ENCODE peak calls at places on chromosomes 4 and X, in seven cellular contexts. G is A549, I is psoas muscle, X is IMR-90, U is body of pancreas, D is coronary artery, O is left lung. Y is an unnamed sample.

GRCh38 chr4:8343051-8343966 is 73.8 kb downstream of the HTRA3 start:
- DNase-seq in I (peak; percentile 72), X (no peak), G (no peak), U (no peak), O (no peak), D (peak; percentile 56), Y (no peak)

GRCh38 chr4:55512922-55513571 is 33.7 kb downstream of the CLOCK start:
- DNase-seq in O (no peak), U (no peak), X (peak; percentile 77), G (no peak), D (no peak), I (no peak), Y (no peak)

GRCh38 chr4:94488667-94489066 is 36.9 kb downstream of the PDLIM5 start:
- DNase-seq in I (no peak), G (peak; percentile 35), O (no peak), U (no peak), X (peak; percentile 87), D (no peak), Y (no peak)

GRCh38 chr4:174036563-174036962 is 246.9 kb downstream of the FBXO8 start:
- DNase-seq in O (no peak), I (no peak), D (no peak), U (no peak), X (no peak), G (no peak), Y (no peak)

GRCh38 chr4:24730256-24731001 is 64.9 kb upstream of the SOD3 start:
- DNase-seq in U (peak; percentile 27), G (no peak), X (peak; percentile 54), I (peak; percentile 91), D (peak; percentile 92), O (peak; percentile 56), Y (no peak)

GRCh38 chrX:54182194-54182863 is 725 bp downstream of the FAM120C start:
- DNase-seq in I (peak; percentile 83), X (no peak), G (peak; percentile 58), D (peak; percentile 74), O (peak; percentile 73), U (peak; percentile 68), Y (peak; percentile 21)

GRCh38 chr4:85423414-85423813 is 51.5 kb upstream of the ARHGAP24 start:
- DNase-seq in D (no peak), G (no peak), I (no peak), X (no peak), U (no peak), O (no peak), Y (no peak)

GRCh38 chr4:105453550-105454201 is 20.2 kb downstream of the PPA2 start:
- DNase-seq in D (no peak), X (no peak), G (no peak), O (no peak), I (no peak), U (no peak), Y (no peak)

GRCh38 chr4:95505149-95505548 is 43.6 kb downstream of the UNC5C start:
- DNase-seq in G (no peak), X (peak; percentile 55), I (no peak), D (no peak), U (no peak), O (no peak), Y (no peak)

GRCh38 chr4:89847571-89848325 is 10.8 kb upstream of the SNCA start:
- DNase-seq in U (no peak), O (no peak), X (no peak), I (no peak), D (no peak), G (no peak), Y (no peak)

GRCh38 chrX:40440841-40441240 is 139.9 kb upstream of the ATP6AP2 start:
- DNase-seq in G (no peak), D (no peak), X (no peak), O (no peak), I (no peak), U (no peak), Y (no peak)

GRCh38 chrX:118534716-118535493 is 39.3 kb downstream of the DOCK11 start:
- DNase-seq in O (no peak), G (no peak), I (no peak), X (no peak), U (no peak), D (no peak), Y (no peak)

GRCh38 chr4:14254252-14254651 is 626.7 kb upstream of the BOD1L1 start:
- DNase-seq in I (peak; percentile 32), G (peak; percentile 2), D (no peak), X (peak; percentile 6), U (peak; percentile 54), O (peak; percentile 36), Y (peak; percentile 2)

GRCh38 chr4:142077048-142077447 is 440.7 kb downstream of the IL15 start:
- DNase-seq in X (no peak), U (no peak), D (no peak), G (no peak), I (no peak), O (no peak), Y (no peak)

GRCh38 chr4:24813732-24814131 is 18.4 kb downstream of the SOD3 start:
- DNase-seq in U (no peak), I (no peak), G (no peak), D (no peak), O (no peak), X (no peak), Y (no peak)

GRCh38 chr4:106583567-106583966 is 215.0 kb upstream of the GIMD1 start:
- DNase-seq in O (no peak), D (no peak), X (peak; percentile 94), I (no peak), G (peak; percentile 31), U (no peak), Y (no peak)

GRCh38 chr4:123631699-123632098 is 235.1 kb downstream of the SPRY1 start:
- DNase-seq in U (no peak), G (no peak), I (no peak), O (no peak), D (no peak), X (peak; percentile 43), Y (no peak)

GRCh38 chrX:111492085-111492484 is 19.4 kb upstream of the SERTM2 start:
- DNase-seq in O (no peak), D (no peak), G (no peak), X (no peak), I (no peak), U (no peak), Y (no peak)

GRCh38 chr4:38928886-38929285 is 61.3 kb downstream of the FAM114A1 start:
- DNase-seq in D (no peak), G (no peak), O (no peak), U (no peak), X (no peak), I (no peak), Y (no peak)

GRCh38 chr4:57243071-57243470 is 132.9 kb upstream of the IGFBP7 start:
- DNase-seq in G (no peak), O (no peak), X (no peak), U (no peak), D (no peak), I (no peak), Y (no peak)

GRCh38 chr4:73753215-73753614 is 12.8 kb downstream of the CXCL8 start:
- DNase-seq in U (no peak), X (no peak), D (no peak), I (no peak), G (no peak), O (no peak), Y (no peak)

GRCh38 chr4:24244663-24245519 is 339.5 kb downstream of the DHX15 start:
- DNase-seq in D (no peak), X (peak; percentile 32), G (no peak), I (peak; percentile 78), O (no peak), U (no peak), Y (no peak)

DNA sequence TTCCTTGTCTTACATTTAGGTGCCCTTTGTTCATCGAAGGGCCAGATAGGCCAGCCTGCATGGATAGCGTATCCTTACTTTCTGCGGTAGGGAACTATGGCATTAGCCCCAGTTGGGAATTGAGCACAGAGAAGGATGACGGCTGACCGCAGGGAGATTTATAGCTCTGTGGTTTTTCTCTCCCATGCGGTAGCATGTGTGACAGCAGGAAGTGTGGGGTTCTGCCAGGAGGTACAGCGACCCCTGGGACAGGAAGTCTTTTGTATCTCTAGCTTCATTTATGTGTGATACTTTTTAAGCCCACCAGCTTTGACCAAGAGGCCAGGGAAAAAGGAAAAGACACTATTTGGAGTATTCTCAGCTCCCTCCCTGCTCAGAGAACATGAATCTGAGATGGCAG is 33.1 kb downstream of the GAB3 start:
- DNase-seq in G (no peak), I (no peak), O (no peak), D (no peak), U (peak; percentile 26), X (peak; percentile 59), Y (no peak)
- H3K27ac ChIP-seq in G (no peak overlapping the region), I (no peak overlapping the region), O (peak overlapping the region; percentile 92), D (no peak overlapping the region), U (no peak overlapping the region), X (no peak overlapping the region), Y (no peak overlapping the region)

GRCh38 chrX:74535633-74536141 is 78.7 kb downstream of the RLIM start:
- DNase-seq in X (peak; percentile 66), I (peak; percentile 92), O (peak; percentile 64), U (peak; percentile 70), D (peak; percentile 86), G (no peak), Y (peak; percentile 7)

GRCh38 chrX:74536142-74537010 is 78.0 kb downstream of the RLIM start:
- DNase-seq in U (peak; percentile 76), O (peak; percentile 83), G (peak; percentile 30), D (peak; percentile 91), I (peak; percentile 91), X (peak; percentile 83), Y (peak; percentile 68)

GRCh38 chrX:74535211-74535621 is 79.2 kb downstream of the RLIM start:
- DNase-seq in I (no peak), U (peak; percentile 18), O (no peak), G (no peak), X (peak; percentile 71), D (no peak), Y (peak; percentile 5)

GRCh38 chrX:74534569-74535038 is 79.8 kb downstream of the RLIM start:
- DNase-seq in U (no peak), G (no peak), O (no peak), X (peak; percentile 53), D (no peak), I (no peak), Y (no peak)

GRCh38 chrX:74537011-74537390 is 77.4 kb downstream of the RLIM start:
- DNase-seq in U (peak; percentile 7), X (peak; percentile 33), G (no peak), D (no peak), O (no peak), I (peak; percentile 57), Y (no peak)
- H3K27ac ChIP-seq in U (peak overlapping the region; percentile 74), X (peak overlapping the region; percentile 83), G (no peak overlapping the region), D (peak overlapping the region; percentile 67), O (peak overlapping the region; percentile 82), I (peak overlapping the region; percentile 92), Y (peak overlapping the region; percentile 58)

GRCh38 chrX:136205882-136206281 is 45.3 kb downstream of the MAP7D3 start:
- DNase-seq in G (no peak), O (no peak), I (no peak), D (no peak), U (no peak), X (no peak), Y (no peak)
- H3K27ac ChIP-seq in G (no peak overlapping the region), O (peak overlapping the region; percentile 70), I (peak overlapping the region; percentile 95), D (peak overlapping the region; percentile 51), U (no peak overlapping the region), X (no peak overlapping the region), Y (no peak overlapping the region)

GRCh38 chrX:49309401-49309981 is 6.0 kb downstream of the GAGE10 start:
- DNase-seq in O (no peak), D (no peak), G (no peak), I (no peak), U (no peak), X (peak; percentile 22), Y (no peak)
- H3K27ac ChIP-seq in O (peak overlapping the region; percentile 73), D (peak overlapping the region; percentile 25), G (no peak overlapping the region), I (peak overlapping the region; percentile 23), U (peak overlapping the region; percentile 61), X (peak overlapping the region; percentile 23), Y (no peak overlapping the region)